ENCODE peak calls at places on chromosomes 5 and 9, in five cellular contexts. F is GM04504; E is EL; O is COR-L47; Y is stimulated activated CD4-positive, alpha-beta T cell treated with anti-CD3 and anti-CD28 coated beads, Interleukin-2, amount 100 ng/mL, for 24 hours. K is an unnamed sample.

GRCh38 chr9:126615251-126615790 is 1.6 kb downstream of the LMX1B start:
- DNase-seq in F (no peak), E (no peak), O (peak), Y (peak), K (no peak)

GRCh38 chr9:86405926-86406325 is 51.7 kb upstream of the TUT7 start:
- DNase-seq in F (peak), E (peak), O (no peak), Y (peak), K (no peak)

GRCh38 chr9:37732086-37732744 is 21.4 kb upstream of the TRMT10B start:
- DNase-seq in F (peak), E (peak), O (peak), Y (no peak), K (no peak)

GRCh38 chr5:14775857-14776256 is 95.7 kb downstream of the ANKH start:
- DNase-seq in F (no peak), E (peak), O (peak), Y (no peak), K (no peak)

GRCh38 chr5:177546262-177546741 is 8.1 kb downstream of the FAM193B start:
- DNase-seq in F (peak), E (peak), O (no peak), Y (no peak), K (no peak)

GRCh38 chr5:127746756-127747155 is 43.6 kb downstream of the CCDC192 start:
- DNase-seq in F (no peak), E (peak), O (no peak), Y (no peak), K (no peak)

GRCh38 chr9:93601666-93602065 is 25.3 kb downstream of the PHF2 start:
- DNase-seq in F (no peak), E (no peak), O (no peak), Y (no peak), K (no peak)

GRCh38 chr9:92734931-92735906 is 29.4 kb downstream of the BICD2 start:
- DNase-seq in F (no peak), E (no peak), O (no peak), Y (no peak), K (no peak)

GRCh38 chr5:147450596-147450995 is 59.3 kb downstream of the DPYSL3 start:
- DNase-seq in F (no peak), E (no peak), O (no peak), Y (no peak), K (no peak)

GRCh38 chr5:64671678-64672077 is 18.6 kb upstream of the SHISAL2B start:
- DNase-seq in F (no peak), E (no peak), O (no peak), Y (no peak), K (no peak)

GRCh38 chr5:34657550-34657921 is 1.4 kb downstream of the RAI14 start:
- DNase-seq in F (no peak), E (peak), O (no peak), Y (no peak), K (no peak)

GRCh38 chr5:114952876-114953275 is 216.8 kb downstream of the TRIM36 start:
- DNase-seq in F (no peak), E (no peak), O (no peak), Y (no peak), K (no peak)

GRCh38 chr5:95620870-95621838 is 1.3 kb downstream of the GPR150 start:
- DNase-seq in F (no peak), E (peak), O (peak), Y (peak), K (peak)

K was measured in central memory CD4-positive, alpha-beta T cell.